ENCODE peak calls at places on chromosomes 2 and 18, in ten cellular contexts. H, O, V, F, I, L, Y, A, Q and R are unnamed samples.

GRCh38 chr2:74505448-74506246 is 1.8 kb downstream of the PCGF1 start:
- DNase-seq in V (no peak), A (no peak), F (no peak), Y (no peak), O (no peak), H (no peak), L (no peak), Q (no peak), I (no peak), R (no peak)

GRCh38 chr2:20868377-20868776 is 45.5 kb upstream of the LDAH start:
- DNase-seq in Q (no peak), O (no peak), I (peak), H (no peak), V (no peak), L (no peak), Y (no peak), A (no peak), F (no peak), R (no peak)

GRCh38 chr18:68854786-68855391 is 57.0 kb downstream of the CCDC102B start:
- DNase-seq in Q (no peak), A (no peak), H (no peak), O (no peak), Y (no peak), L (no peak), F (no peak), V (no peak), I (no peak), R (no peak)

GRCh38 chr2:88265352-88265960 is 95.3 kb downstream of the THNSL2 start:
- DNase-seq in A (peak), Y (peak), L (no peak), Q (peak), V (peak), H (no peak), O (no peak), F (peak), I (no peak), R (peak)

GRCh38 chr2:156476516-156477206 is 40.5 kb downstream of the GPD2 start:
- DNase-seq in Y (peak), F (peak), A (no peak), Q (no peak), H (no peak), L (no peak), V (peak), I (no peak), O (peak), R (peak)

GRCh38 chr2:17245921-17246320 is 272.3 kb downstream of the RAD51AP2 start:
- DNase-seq in V (no peak), Q (no peak), F (no peak), I (no peak), O (no peak), Y (no peak), A (no peak), L (no peak), H (no peak), R (peak)

GRCh38 chr18:38256366-38256765 is 690.8 kb upstream of the CELF4 start:
- DNase-seq in H (no peak), A (no peak), Q (no peak), F (no peak), L (no peak), O (no peak), Y (no peak), V (no peak), I (no peak), R (no peak)

GRCh38 chr2:64537991-64538390 is 13.9 kb downstream of the AFTPH start:
- DNase-seq in V (peak), Q (no peak), H (no peak), F (peak), A (no peak), O (no peak), Y (peak), L (no peak), I (no peak), R (peak)

GRCh38 chr2:72041638-72042111 is 106.0 kb downstream of the CYP26B1 start:
- DNase-seq in Y (no peak), O (peak), H (no peak), L (no peak), V (no peak), A (no peak), F (no peak), I (no peak), Q (no peak), R (no peak)

GRCh38 chr2:197294260-197294659 is 16.3 kb downstream of the ANKRD44 start:
- DNase-seq in A (no peak), L (no peak), O (no peak), F (no peak), I (peak), V (no peak), Q (no peak), Y (no peak), H (no peak), R (no peak)

GRCh38 chr2:122670932-122671331 is 915.5 kb downstream of the TSN start:
- DNase-seq in O (no peak), L (no peak), V (no peak), Y (no peak), Q (no peak), H (no peak), I (no peak), A (no peak), F (no peak), R (no peak)

GRCh38 chr2:69376385-69376784 is 10.6 kb downstream of the GFPT1 start:
- DNase-seq in O (no peak), A (no peak), H (no peak), L (no peak), F (no peak), I (no peak), Q (no peak), V (no peak), Y (no peak), R (no peak)

GRCh38 chr2:158323381-158323780 is 133.2 kb downstream of the CCDC148 start:
- DNase-seq in O (no peak), F (no peak), I (no peak), L (no peak), Q (no peak), H (no peak), A (no peak), V (no peak), Y (no peak), R (no peak)

GRCh38 chr2:239065962-239066361 is 218.1 kb downstream of the TWIST2 start:
- DNase-seq in L (no peak), Q (no peak), F (no peak), A (no peak), O (no peak), H (peak), Y (peak), I (no peak), V (no peak), R (no peak)

GRCh38 chr2:236083934-236084333 is 84.3 kb downstream of the GBX2 start:
- DNase-seq in O (no peak), L (no peak), F (no peak), Q (no peak), H (peak), V (no peak), A (no peak), Y (no peak), I (no peak), R (no peak)

GRCh38 chr2:100041946-100042345 is 100.4 kb downstream of the AFF3 start:
- DNase-seq in O (no peak), V (no peak), Q (no peak), A (no peak), Y (no peak), H (peak), F (no peak), L (no peak), I (no peak), R (no peak)

GRCh38 chr2:232667989-232668583 is 29.0 kb upstream of the GIGYF2 start:
- DNase-seq in Q (no peak), A (peak), I (no peak), V (no peak), O (no peak), F (no peak), L (no peak), H (no peak), Y (no peak), R (no peak)

GRCh38 chr2:240433973-240434727 is 1.3 kb upstream of the GPC1 start:
- DNase-seq in A (no peak), V (peak), L (peak), Y (peak), F (peak), O (peak), Q (peak), I (peak), H (no peak), R (peak)

GRCh38 chr2:62156861-62157496 is 38.9 kb upstream of the B3GNT2 start:
- DNase-seq in Y (no peak), F (no peak), I (no peak), L (no peak), Q (no peak), O (no peak), A (no peak), H (peak), V (no peak), R (no peak)

GRCh38 chr18:22194151-22194598 is 24.8 kb downstream of the GATA6 start:
- DNase-seq in Y (no peak), I (no peak), O (no peak), A (peak), H (peak), L (no peak), Q (no peak), F (peak), V (no peak), R (peak)

GRCh38 chr2:178066324-178066723 is 6.3 kb downstream of the PDE11A start:
- DNase-seq in Y (no peak), L (no peak), O (no peak), V (no peak), A (no peak), Q (no peak), F (no peak), H (no peak), I (no peak), R (no peak)

GRCh38 chr2:10303634-10304378 is 1.1 kb downstream of the HPCAL1 start:
- DNase-seq in V (peak), F (peak), I (peak), A (peak), H (peak), Q (no peak), O (peak), Y (peak), L (peak), R (peak)

GRCh38 chr2:11141319-11141718 is 13.9 kb upstream of the SLC66A3 start:
- DNase-seq in L (peak), Q (no peak), A (no peak), I (no peak), O (no peak), V (no peak), F (no peak), H (no peak), Y (no peak), R (no peak)

GRCh38 chr2:198383392-198383791 is 579.0 kb downstream of the PLCL1 start:
- DNase-seq in Q (no peak), F (no peak), Y (no peak), I (no peak), H (no peak), A (no peak), V (peak), O (no peak), L (no peak), R (no peak)

GRCh38 chr18:77658309-77658681 is 408.6 kb downstream of the GALR1 start:
- DNase-seq in H (no peak), V (no peak), O (no peak), I (no peak), Q (no peak), L (peak), A (no peak), Y (no peak), F (no peak), R (no peak)

GRCh38 chr2:167181134-167181533 is 292.9 kb downstream of the XIRP2 start:
- DNase-seq in F (peak), V (peak), Q (no peak), A (no peak), L (no peak), I (no peak), Y (peak), O (no peak), H (no peak), R (no peak)

GRCh38 chr2:132390076-132390475 is 26.5 kb upstream of the GPR39 start:
- DNase-seq in I (no peak), Y (no peak), O (no peak), V (no peak), H (no peak), Q (no peak), L (no peak), A (no peak), F (no peak), R (no peak)

GRCh38 chr2:46296216-46296839 is 879 bp upstream of the EPAS1 start:
- DNase-seq in L (peak), V (no peak), H (peak), I (no peak), Y (no peak), O (peak), A (peak), Q (peak), F (no peak), R (no peak)

GRCh38 chr2:142502402-142502801 is 371.6 kb upstream of the LRP1B start:
- DNase-seq in O (no peak), H (no peak), Y (no peak), V (no peak), A (no peak), Q (no peak), L (no peak), I (no peak), F (no peak), R (no peak)

GRCh38 chr18:12305930-12306629 is 2.0 kb upstream of the TUBB6 start:
- DNase-seq in F (no peak), L (no peak), Q (no peak), O (no peak), I (no peak), Y (no peak), H (peak), A (no peak), V (peak), R (no peak)

GRCh38 chr2:237254911-237255578 is 158.9 kb downstream of the COL6A3 start:
- DNase-seq in H (no peak), A (no peak), F (peak), V (peak), L (no peak), O (peak), Y (peak), Q (no peak), I (no peak), R (peak)

GRCh38 chr2:235611337-235611736 is 117.5 kb downstream of the AGAP1 start:
- DNase-seq in O (no peak), I (no peak), H (no peak), V (no peak), Y (no peak), F (no peak), L (no peak), A (no peak), Q (no peak), R (no peak)

GRCh38 chr2:128317186-128317897 is 1.3 kb downstream of the HS6ST1 start:
- DNase-seq in A (peak), H (peak), Y (no peak), O (no peak), V (no peak), F (no peak), Q (no peak), I (peak), L (peak), R (no peak)

GRCh38 chr2:27202829-27203228 is 9.0 kb upstream of the ATRAID start:
- DNase-seq in A (no peak), F (peak), Y (peak), H (no peak), O (no peak), Q (no peak), V (peak), I (no peak), L (no peak), R (no peak)

GRCh38 chr2:212974692-212975091 is 176.7 kb downstream of the IKZF2 start:
- DNase-seq in I (no peak), A (no peak), F (peak), O (no peak), H (no peak), L (no peak), Q (no peak), Y (peak), V (peak), R (peak)

GRCh38 chr2:64217198-64217869 is 73.1 kb upstream of the PELI1 start:
- DNase-seq in Y (no peak), A (no peak), Q (no peak), H (peak), O (no peak), V (no peak), F (no peak), L (no peak), I (no peak), R (no peak)

GRCh38 chr2:129793326-129793955 is 186.0 kb upstream of the RAB6C start:
- DNase-seq in F (no peak), Q (no peak), V (no peak), H (no peak), I (no peak), L (no peak), Y (no peak), O (no peak), A (no peak), R (no peak)

GRCh38 chr2:37323770-37324535 is 680 bp downstream of the PRKD3 start:
- DNase-seq in V (peak), O (peak), Q (no peak), F (peak), Y (peak), I (peak), H (peak), L (peak), A (no peak), R (peak)

GRCh38 chr2:85181844-85182456 is 48.8 kb downstream of the TCF7L1 start:
- DNase-seq in L (no peak), A (no peak), Q (no peak), V (no peak), O (no peak), I (no peak), H (no peak), F (no peak), Y (no peak), R (no peak)

GRCh38 chr18:50560681-50561629 is 1.1 kb downstream of the MAPK4 start:
- DNase-seq in H (peak), Q (no peak), A (no peak), L (peak), I (no peak), Y (no peak), V (no peak), O (no peak), F (no peak), R (no peak)
- H3K4me3 ChIP-seq in H (peak), Q (peak), A (peak), L (peak), I (no peak), Y (peak), V (no peak), O (peak), F (peak), R (peak)

DNA sequence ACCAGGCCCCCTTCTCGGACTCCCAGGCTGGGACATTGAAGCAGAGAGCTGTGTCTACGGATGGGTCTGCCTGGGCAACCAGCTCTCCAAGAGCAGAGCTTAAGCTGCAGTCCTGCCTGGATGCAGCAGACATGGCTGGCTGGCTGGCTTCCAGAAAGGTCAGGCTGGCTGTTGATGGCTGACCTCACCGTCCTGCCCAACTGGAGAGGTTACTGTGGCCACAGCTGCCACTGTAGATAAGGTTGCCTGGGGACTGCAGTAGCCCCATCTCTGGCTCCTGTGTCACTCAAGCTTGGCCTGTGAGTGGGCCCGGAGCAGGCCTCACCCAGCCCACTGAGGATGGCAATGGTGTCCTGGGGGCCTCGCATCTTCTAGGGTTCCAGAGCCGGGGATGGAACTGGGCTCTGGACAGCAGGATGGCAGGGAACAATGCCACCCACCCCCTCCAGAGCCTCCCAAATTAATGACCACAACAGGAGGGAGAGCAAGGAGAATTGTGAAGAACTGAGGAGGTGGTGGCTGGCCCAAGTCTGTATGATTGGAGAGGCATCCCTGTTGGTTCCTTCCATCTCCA is 37.0 kb upstream of the FOSL2 start:
- DNase-seq in V (no peak), O (peak), A (peak), H (no peak), L (peak), I (peak), Y (no peak), F (no peak), Q (no peak), R (peak)
- H3K4me3 ChIP-seq in V (no peak), O (no peak), A (no peak), H (no peak), L (no peak), I (no peak), Y (no peak), F (no peak), Q (no peak), R (no peak)

DNA sequence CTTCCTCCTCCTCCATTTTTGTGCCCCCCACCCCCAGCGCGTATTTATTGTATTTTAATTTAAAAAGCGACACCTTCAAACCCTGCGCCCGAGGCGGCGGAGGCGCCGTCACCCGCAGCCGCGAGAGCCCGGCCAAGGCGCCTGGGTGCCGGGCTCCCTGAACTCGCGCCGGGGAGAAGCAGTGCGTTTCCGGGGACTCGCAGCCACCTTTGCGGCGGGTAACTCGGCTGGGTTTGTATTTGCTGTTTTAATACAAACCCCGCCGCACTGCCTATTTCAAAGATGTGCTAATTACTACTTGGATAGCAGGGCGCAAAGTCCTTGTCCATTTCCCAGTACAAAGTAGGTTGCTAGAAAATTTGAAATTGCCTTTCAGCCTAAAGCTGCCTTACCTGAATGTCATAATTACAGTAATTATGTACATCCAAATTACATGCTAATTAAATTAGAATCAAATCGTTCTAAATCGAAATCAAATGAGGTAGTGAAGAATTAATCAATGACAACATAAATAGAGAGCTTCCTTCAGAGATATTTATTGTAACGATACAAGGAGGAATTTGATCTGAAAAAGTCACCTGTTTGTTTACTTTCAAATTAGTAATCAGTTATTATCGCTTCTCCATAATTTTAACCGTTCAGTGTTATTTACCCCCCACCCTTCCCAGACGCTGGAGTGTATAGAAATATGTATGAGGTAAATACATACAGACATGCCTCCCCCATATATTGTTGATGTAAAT is 8.0 kb downstream of the SP9 start:
- DNase-seq in L (peak), Y (no peak), H (peak), F (no peak), I (peak), A (no peak), O (no peak), V (no peak), Q (no peak), R (no peak)
- H3K4me3 ChIP-seq in L (no peak), Y (no peak), H (peak), F (no peak), I (no peak), A (no peak), O (peak), V (no peak), Q (no peak), R (peak)

DNA sequence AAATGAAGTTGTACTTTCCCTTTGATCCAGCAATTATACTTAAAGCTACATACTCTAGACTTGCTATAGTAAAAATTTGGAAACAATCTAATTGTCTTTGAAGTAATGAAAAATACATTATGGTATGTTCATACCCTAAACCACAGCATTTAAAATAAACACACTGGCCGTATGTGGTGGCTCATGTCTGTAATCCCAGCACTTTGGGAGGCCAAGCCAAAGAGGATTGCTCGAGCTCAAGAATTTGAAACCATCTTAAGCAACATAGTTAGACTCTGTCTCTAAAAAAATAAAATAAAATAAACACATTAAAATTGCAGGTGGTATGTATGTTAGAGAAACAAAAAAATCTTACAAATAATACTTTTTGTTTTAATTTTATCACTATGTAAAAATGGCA is 208.1 kb upstream of the KLHL14 start:
- DNase-seq in O (no peak), H (no peak), Q (no peak), Y (peak), F (no peak), A (no peak), V (no peak), I (no peak), L (no peak), R (peak)
- H3K4me3 ChIP-seq in O (no peak), H (no peak), Q (no peak), Y (no peak), F (no peak), A (no peak), V (no peak), I (no peak), L (no peak), R (no peak)